ENCODE peak calls at places on chromosomes 6 and 20, in ten cellular contexts. Q is astrocyte; V is fibroblast of lung; M is right cardiac atrium; J is foreskin fibroblast; S is CD8-positive, alpha-beta T cell; F is GM23248; H is PC-3; P is mammary epithelial cell; Y is lower leg skin. I is an unnamed sample.

GRCh38 chr6:47407295-47408281 is 70.0 kb upstream of the CD2AP start:
- DNase-seq in Y (no peak), S (no peak), F (no peak), V (no peak), J (no peak), M (no peak), P (peak; percentile 11), Q (peak; percentile 33), H (peak; percentile 95), I (no peak)

GRCh38 chr20:41030536-41031242 is 2.1 kb downstream of the TOP1 start:
- DNase-seq in Q (peak; percentile 46), F (peak; percentile 62), P (peak; percentile 58), J (peak; percentile 77), Y (no peak), V (peak; percentile 90), M (no peak), H (peak; percentile 44), S (no peak), I (no peak)

GRCh38 chr6:40550096-40550731 is 37.0 kb downstream of the LRFN2 start:
- DNase-seq in S (no peak), Q (peak; percentile 6), M (no peak), Y (no peak), P (peak; percentile 19), H (peak; percentile 49), F (peak; percentile 75), V (peak; percentile 53), J (peak; percentile 44), I (peak; percentile 24)

GRCh38 chr20:23753589-23753988 is 2.9 kb upstream of the CST1 start:
- DNase-seq in S (no peak), Y (no peak), M (no peak), P (no peak), F (no peak), Q (no peak), J (peak; percentile 60), V (no peak), H (no peak), I (no peak)

GRCh38 chr6:13700232-13700631 is 11.4 kb downstream of the RANBP9 start:
- DNase-seq in M (no peak), J (no peak), Q (no peak), S (no peak), V (no peak), P (no peak), H (no peak), Y (no peak), F (no peak), I (no peak)

GRCh38 chr6:27812805-27813626 is 99.2 kb downstream of the OR2B2 start:
- DNase-seq in V (no peak), S (no peak), M (no peak), Q (no peak), H (peak; percentile 33), Y (no peak), F (no peak), P (no peak), J (no peak), I (no peak)

GRCh38 chr20:24969203-24970029 is 20.3 kb downstream of the CST7 start:
- DNase-seq in M (no peak), V (no peak), Q (no peak), S (no peak), P (no peak), J (no peak), Y (peak; percentile 68), F (no peak), H (no peak), I (no peak)

GRCh38 chr6:88045521-88046136 is 2.0 kb upstream of the SPACA1 start:
- DNase-seq in M (no peak), Y (no peak), P (no peak), F (no peak), H (no peak), S (no peak), Q (no peak), V (no peak), J (no peak), I (no peak)

GRCh38 chr6:27545271-27546046 is 72.6 kb upstream of the ZNF184 start:
- DNase-seq in V (peak; percentile 57), S (no peak), M (no peak), H (no peak), P (peak; percentile 93), F (peak; percentile 47), Q (peak; percentile 73), Y (no peak), J (peak; percentile 75), I (no peak)

GRCh38 chr6:73728548-73729205 is 32.7 kb downstream of the CD109 start:
- DNase-seq in S (no peak), P (no peak), J (no peak), Q (no peak), H (no peak), M (no peak), Y (no peak), V (no peak), F (no peak), I (no peak)

GRCh38 chr6:32212076-32212760 is 11.6 kb downstream of the NOTCH4 start:
- DNase-seq in Y (no peak), F (no peak), S (no peak), H (no peak), P (peak; percentile 76), M (no peak), J (no peak), Q (no peak), V (no peak), I (no peak)

GRCh38 chr6:154653853-154654252 is 79.4 kb upstream of the SCAF8 start:
- DNase-seq in Y (no peak), P (peak; percentile 96), Q (peak; percentile 78), J (peak; percentile 86), H (peak; percentile 48), M (peak; percentile 20), F (peak; percentile 76), V (peak; percentile 58), S (no peak), I (peak; percentile 51)
- H3K4me3 ChIP-seq in Y (no peak overlapping the region), P (no peak overlapping the region), Q (no peak overlapping the region), J (no peak overlapping the region), H (no peak overlapping the region), M (no peak overlapping the region), F (no peak overlapping the region), V (no peak overlapping the region), S (no peak overlapping the region), I (no peak overlapping the region)

DNA sequence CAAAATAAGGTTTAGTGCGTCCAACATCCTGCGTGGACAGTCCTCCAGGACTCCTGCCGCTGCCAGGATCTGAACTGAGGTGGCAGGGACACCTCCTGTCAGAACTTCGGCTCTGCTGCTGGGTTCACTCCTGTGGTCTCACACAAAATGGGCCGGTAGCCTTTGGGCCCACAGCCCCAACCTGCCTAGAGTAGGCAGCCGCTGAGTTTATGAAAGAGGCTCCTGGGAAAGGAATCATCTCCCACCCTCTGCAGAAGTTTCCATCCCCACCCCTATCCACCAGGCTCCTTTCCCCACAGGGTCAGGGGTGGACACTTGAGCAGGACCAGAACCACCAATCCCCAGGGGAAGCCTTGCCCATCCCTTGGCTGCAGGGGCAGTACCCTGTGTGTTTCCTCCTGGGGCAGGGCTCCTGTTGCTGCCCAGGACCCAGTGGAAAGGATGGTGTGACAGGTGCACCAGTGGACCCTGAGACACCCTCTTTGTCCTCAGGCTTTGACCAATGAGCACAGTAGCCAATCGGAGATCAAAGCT is 2.1 kb upstream of the ABHD16B start:
- DNase-seq in S (no peak), M (peak; percentile 8), H (no peak), Y (no peak), P (no peak), Q (no peak), J (no peak), F (no peak), V (no peak), I (no peak)
- H3K4me3 ChIP-seq in S (peak overlapping the region; percentile 46), M (no peak overlapping the region), H (no peak overlapping the region), Y (no peak overlapping the region), P (no peak overlapping the region), Q (no peak overlapping the region), J (no peak overlapping the region), F (no peak overlapping the region), V (no peak overlapping the region), I (no peak overlapping the region)

GRCh38 chr20:52104546-52105044 is 87.0 kb downstream of the ZFP64 start:
- DNase-seq in M (peak; percentile 15), V (peak; percentile 19), P (no peak), S (no peak), Y (no peak), F (peak; percentile 49), H (no peak), J (peak; percentile 59), Q (peak; percentile 23), I (no peak)
- H3K4me3 ChIP-seq in M (peak overlapping the region; percentile 45), V (peak overlapping the region; percentile 61), P (peak overlapping the region; percentile 45), S (peak overlapping the region; percentile 47), Y (peak overlapping the region; percentile 24), F (peak overlapping the region; percentile 73), H (no peak overlapping the region), J (peak overlapping the region; percentile 64), Q (peak overlapping the region; percentile 81), I (peak overlapping the region; percentile 84)

GRCh38 chr6:82362144-82362543 is 1.5 kb upstream of the TPBG start:
- DNase-seq in J (peak; percentile 29), F (peak; percentile 55), M (no peak), S (no peak), Y (no peak), H (no peak), Q (no peak), V (no peak), P (no peak), I (no peak)
- H3K4me3 ChIP-seq in J (peak overlapping the region; percentile 96), F (peak overlapping the region; percentile 99), M (no peak overlapping the region), S (no peak overlapping the region), Y (no peak overlapping the region), H (peak overlapping the region; percentile 79), Q (no peak overlapping the region), V (peak overlapping the region; percentile 91), P (peak overlapping the region; percentile 99), I (no peak overlapping the region)

GRCh38 chr20:18225652-18226051 is 62.7 kb upstream of the ZNF133 start:
- DNase-seq in S (no peak), M (no peak), H (no peak), F (peak; percentile 40), Q (peak; percentile 4), Y (no peak), J (peak; percentile 41), V (peak; percentile 9), P (peak; percentile 38), I (no peak)
- H3K4me3 ChIP-seq in S (no peak overlapping the region), M (no peak overlapping the region), H (peak overlapping the region; percentile 47), F (peak overlapping the region; percentile 61), Q (no peak overlapping the region), Y (no peak overlapping the region), J (no peak overlapping the region), V (no peak overlapping the region), P (no peak overlapping the region), I (no peak overlapping the region)

I was measured in AG04449.